ENCODE peak calls at places on chromosomes 12 and 14, in six cellular contexts. O, E, T, U, S and X are unnamed samples.

GRCh38 chr14:98593361-98593761 is 678.6 kb downstream of the BCL11B start:
- DNase-seq in O (no peak), E (no peak), T (no peak), U (no peak), S (no peak), X (no peak)

GRCh38 chr12:127984386-127985055 is 282.4 kb upstream of the TMEM132C start:
- DNase-seq in O (no peak), E (no peak), T (no peak), U (no peak), S (no peak), X (no peak)

GRCh38 chr14:100898935-100899840 is 4.3 kb downstream of the RTL1 start:
- DNase-seq in O (no peak), E (no peak), T (no peak), U (no peak), S (no peak), X (peak; percentile 62)

GRCh38 chr12:533718-534117 is 74.0 kb downstream of the B4GALNT3 start:
- DNase-seq in O (no peak), E (no peak), T (no peak), U (no peak), S (no peak), X (no peak)

GRCh38 chr12:121036810-121037326 is 2.2 kb downstream of the OASL start:
- DNase-seq in O (no peak), E (peak; percentile 28), T (no peak), U (no peak), S (no peak), X (no peak)

GRCh38 chr12:26939192-26939832 is 1.0 kb downstream of the FGFR1OP2 start:
- DNase-seq in O (peak; percentile 12), E (no peak), T (no peak), U (no peak), S (no peak), X (no peak)

GRCh38 chr12:130948136-130948535 is 5.6 kb upstream of the ADGRD1 start:
- DNase-seq in O (no peak), E (no peak), T (no peak), U (no peak), S (no peak), X (no peak)

GRCh38 chr12:56299308-56299852 is 750 bp downstream of the CS start:
- DNase-seq in O (no peak), E (no peak), T (no peak), U (no peak), S (no peak), X (no peak)

GRCh38 chr12:116918464-116918863 is 7.7 kb downstream of the FBXW8 start:
- DNase-seq in O (no peak), E (no peak), T (no peak), U (no peak), S (no peak), X (no peak)

GRCh38 chr14:103198429-103199140 is 75.3 kb downstream of the TNFAIP2 start:
- DNase-seq in O (no peak), E (no peak), T (no peak), U (no peak), S (no peak), X (no peak)

GRCh38 chr12:87953257-87953860 is 75.8 kb downstream of the C12orf50 start:
- DNase-seq in O (peak; percentile 16), E (no peak), T (peak; percentile 19), U (no peak), S (no peak), X (no peak)
- TF ChIP-seq CTCF in O (peak; percentile 12), E (no peak), T (peak; percentile 52), U (peak; percentile 15), S (no peak), X (peak; percentile 83)

DNA sequence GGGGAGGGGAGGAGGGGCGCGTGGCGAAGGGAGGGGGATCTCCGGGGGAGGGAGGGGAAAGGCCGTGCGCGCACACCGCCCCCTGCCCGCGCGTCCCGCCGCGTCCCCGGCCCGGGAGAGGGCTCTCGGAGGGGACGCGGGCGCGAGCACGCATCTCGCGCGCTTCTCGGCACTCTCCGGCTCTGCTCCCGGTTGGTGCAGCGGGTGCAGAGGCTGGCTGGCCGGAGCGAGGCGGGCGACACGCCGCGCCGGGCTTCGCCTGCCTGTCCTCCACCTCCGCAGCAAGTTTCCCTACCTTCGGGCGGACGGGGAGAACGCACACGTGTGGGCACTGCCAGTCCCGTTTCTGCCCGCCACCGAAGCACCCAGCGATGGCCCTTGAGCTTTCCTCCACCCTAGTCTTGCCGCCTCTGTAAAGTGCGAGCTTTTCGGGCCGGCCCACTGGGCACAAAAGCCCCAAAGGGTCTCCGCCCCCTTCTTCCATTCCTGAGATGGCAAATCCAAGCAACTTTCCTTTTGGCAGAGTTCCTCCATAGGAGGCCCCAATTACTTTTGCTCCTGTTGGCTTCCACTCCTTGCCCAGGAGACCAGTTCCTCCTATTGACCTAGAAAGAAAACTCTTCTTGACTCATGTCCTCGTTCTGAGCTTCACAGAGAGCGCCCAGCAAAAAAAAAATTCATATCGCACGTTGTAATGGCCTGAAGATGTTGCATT is 363 bp upstream of the CSAD start:
- DNase-seq in O (peak; percentile 94), E (peak; percentile 60), T (peak; percentile 86), U (peak; percentile 90), S (peak; percentile 75), X (peak; percentile 89)
- TF ChIP-seq CTCF in O (no peak), E (no peak), T (no peak), U (no peak), S (no peak), X (no peak)

DNA sequence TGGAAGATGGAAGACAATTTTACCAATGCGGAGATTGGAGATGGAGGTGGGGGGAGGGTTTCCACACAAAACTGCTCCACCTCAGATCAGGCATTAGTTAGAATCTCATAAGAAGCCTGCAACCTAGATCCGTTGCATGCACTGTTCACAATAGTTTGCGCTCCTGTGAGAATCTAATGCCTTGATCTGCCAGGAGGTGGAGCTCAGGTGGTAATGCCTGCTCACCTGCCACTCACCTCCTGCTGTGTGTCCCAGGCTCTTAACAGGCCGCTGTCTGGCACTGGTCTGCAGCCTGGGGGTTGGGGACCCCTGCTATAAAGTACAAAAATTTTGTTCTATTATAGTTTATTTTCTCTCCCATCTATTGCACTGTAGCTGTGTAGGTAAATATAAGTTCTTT is 84.9 kb upstream of the FOXG1 start:
- DNase-seq in O (no peak), E (no peak), T (no peak), U (no peak), S (no peak), X (no peak)
- TF ChIP-seq CTCF in O (no peak), E (no peak), T (no peak), U (no peak), S (no peak), X (no peak)

GRCh38 chr14:104996032-104996431 is 10.4 kb downstream of the CLBA1 start:
- DNase-seq in O (no peak), E (no peak), T (no peak), U (no peak), S (no peak), X (no peak)

GRCh38 chr14:104994988-104995387 is 9.4 kb downstream of the CLBA1 start:
- DNase-seq in O (no peak), E (no peak), T (no peak), U (no peak), S (no peak), X (no peak)

GRCh38 chr14:104993306-104993705 is 7.7 kb downstream of the CLBA1 start:
- DNase-seq in O (no peak), E (no peak), T (no peak), U (no peak), S (no peak), X (no peak)

GRCh38 chr14:104992501-104992900 is 6.9 kb downstream of the CLBA1 start:
- DNase-seq in O (no peak), E (no peak), T (no peak), U (no peak), S (no peak), X (no peak)

GRCh38 chr14:104993808-104994591 is 8.4 kb downstream of the CLBA1 start:
- DNase-seq in O (no peak), E (no peak), T (no peak), U (no peak), S (no peak), X (no peak)
- TF ChIP-seq CTCF in O (no peak), E (no peak), T (no peak), U (no peak), S (no peak), X (no peak)